ENCODE peak calls at places on chromosome 13, in five cellular contexts. L is activated T-cell treated with anti-CD3 and anti-CD28 coated beads for 48 hours; E is activated CD4-positive, alpha-beta T cell treated with anti-CD3 and anti-CD28 coated beads, Interleukin-2, amount 10 ng/mL, durations not matched to agents 7 days and 5 days; N is heart right ventricle; F is NCI-H2171. G is an unnamed sample.

GRCh38 chr13:33494596-33495214 is 209.2 kb upstream of the STARD13 start:
- DNase-seq in N (no peak), F (no peak), E (no peak), L (no peak), G (peak)

GRCh38 chr13:101640797-101641400 is 188.4 kb downstream of the ITGBL1 start:
- DNase-seq in F (no peak), L (no peak), N (no peak), E (no peak), G (no peak)

GRCh38 chr13:51935326-51936171 is 73.8 kb downstream of the CCDC70 start:
- DNase-seq in E (no peak), L (no peak), N (no peak), F (no peak), G (no peak)

GRCh38 chr13:24361852-24362366 is 52.5 kb downstream of the C1QTNF9 start:
- DNase-seq in N (no peak), E (no peak), L (no peak), F (no peak), G (no peak)

GRCh38 chr13:80093888-80094287 is 247.0 kb downstream of the SPRY2 start:
- DNase-seq in E (no peak), F (no peak), N (no peak), L (no peak), G (no peak)

GRCh38 chr13:80604094-80604493 is 263.2 kb upstream of the SPRY2 start:
- DNase-seq in L (no peak), F (no peak), E (no peak), N (no peak), G (no peak)

GRCh38 chr13:95301135-95301946 is at the start of gene ABCC4:
- DNase-seq in F (peak), L (peak), N (peak), E (peak), G (peak)

GRCh38 chr13:65836066-65836465 is 1394.1 kb downstream of the PCDH9 start:
- DNase-seq in E (no peak), N (no peak), F (peak), L (no peak), G (no peak)

GRCh38 chr13:30148171-30148754 is 159.1 kb downstream of the KATNAL1 start:
- DNase-seq in F (no peak), N (no peak), E (peak), L (no peak), G (no peak)

GRCh38 chr13:30396434-30397075 is 25.7 kb upstream of the UBE2L5 start:
- DNase-seq in E (no peak), N (no peak), L (no peak), F (no peak), G (no peak)

GRCh38 chr13:66859078-66859477 is 371.1 kb downstream of the PCDH9 start:
- DNase-seq in E (no peak), N (no peak), F (no peak), L (no peak), G (no peak)

GRCh38 chr13:108595416-108596257 is 33.8 kb upstream of the MYO16 start:
- DNase-seq in N (no peak), L (peak), F (no peak), E (no peak), G (no peak)

GRCh38 chr13:57418067-57418677 is 213.4 kb upstream of the PCDH17 start:
- DNase-seq in F (no peak), E (no peak), N (no peak), L (no peak), G (no peak)

GRCh38 chr13:44768233-44768632 is 192.1 kb upstream of the TSC22D1 start:
- DNase-seq in E (peak), N (no peak), L (peak), F (no peak), G (no peak)

GRCh38 chr13:65594255-65594654 is 1635.9 kb downstream of the PCDH9 start:
- DNase-seq in E (no peak), L (no peak), F (no peak), N (no peak), G (no peak)

GRCh38 chr13:109844396-109844795 is 58.0 kb upstream of the IRS2 start:
- DNase-seq in L (no peak), N (no peak), F (peak), E (no peak), G (no peak)

GRCh38 chr13:20400774-20401173 is 124.9 kb downstream of the CRYL1 start:
- DNase-seq in N (no peak), L (no peak), E (no peak), F (no peak), G (no peak)

GRCh38 chr13:107231941-107232340 is 664.0 kb upstream of the ARGLU1 start:
- DNase-seq in N (no peak), F (no peak), L (no peak), E (no peak), G (no peak)

GRCh38 chr13:42497798-42498197 is 76.2 kb upstream of the TNFSF11 start:
- DNase-seq in F (no peak), L (no peak), N (no peak), E (no peak), G (no peak)

GRCh38 chr13:23510544-23510916 is 59.7 kb upstream of the TNFRSF19 start:
- DNase-seq in E (no peak), N (no peak), F (no peak), L (no peak), G (no peak)

GRCh38 chr13:75685239-75685697 is 49.1 kb downstream of the LMO7 start:
- DNase-seq in F (no peak), N (no peak), L (no peak), E (no peak), G (no peak)

GRCh38 chr13:58884353-58884752 is 1252.8 kb downstream of the PCDH17 start:
- DNase-seq in E (no peak), L (no peak), F (no peak), N (no peak), G (no peak)

GRCh38 chr13:31207630-31208549 is 8.1 kb downstream of the B3GLCT start:
- DNase-seq in E (no peak), N (peak), L (no peak), F (no peak), G (peak)

GRCh38 chr13:47930649-47931165 is 70.4 kb downstream of the SUCLA2 start:
- DNase-seq in N (no peak), E (no peak), F (no peak), L (no peak), G (no peak)

GRCh38 chr13:46521921-46522691 is 30.9 kb upstream of the LRCH1 start:
- DNase-seq in F (peak), N (no peak), E (no peak), L (no peak), G (no peak)

G was measured in heart left ventricle.